ENCODE peak calls at places on chromosomes 1 and 21, in five cellular contexts. E is hypothalamus; Y is CD4-positive, alpha-beta T cell; J is aorta; T is ACHN. L is an unnamed sample.

GRCh38 chr1:210362526-210362925 is 33.8 kb downstream of the HHAT start:
- DNase-seq in E (no peak), Y (no peak), J (no peak), T (no peak), L (no peak)

GRCh38 chr1:23664837-23665795 is 26.5 kb upstream of the RPL11 start:
- DNase-seq in E (no peak), Y (no peak), J (no peak), T (peak), L (no peak)

GRCh38 chr1:9873385-9873784 is 36.7 kb downstream of the CTNNBIP1 start:
- DNase-seq in E (no peak), Y (no peak), J (no peak), T (no peak), L (no peak)

GRCh38 chr21:37159053-37159776 is 86.2 kb downstream of the TTC3 start:
- DNase-seq in E (no peak), Y (no peak), J (no peak), T (no peak), L (no peak)

GRCh38 chr1:229716064-229716463 is 90.0 kb downstream of the URB2 start:
- DNase-seq in E (no peak), Y (no peak), J (no peak), T (no peak), L (no peak)

GRCh38 chr1:6097824-6098223 is 52.1 kb downstream of the KCNAB2 start:
- DNase-seq in E (no peak), Y (no peak), J (peak), T (no peak), L (no peak)

GRCh38 chr1:198730952-198731351 is 92.1 kb downstream of the PTPRC start:
- DNase-seq in E (no peak), Y (no peak), J (no peak), T (no peak), L (no peak)

GRCh38 chr1:169844941-169845608 is 48.6 kb downstream of the SCYL3 start:
- DNase-seq in E (no peak), Y (no peak), J (no peak), T (no peak), L (no peak)

GRCh38 chr1:54788462-54788861 is 12.7 kb downstream of the TTC22 start:
- DNase-seq in E (no peak), Y (no peak), J (no peak), T (no peak), L (no peak)

GRCh38 chr1:67771152-67771551 is 62.1 kb downstream of the GNG12 start:
- DNase-seq in E (no peak), Y (no peak), J (no peak), T (peak), L (no peak)

GRCh38 chr1:156638596-156638995 is 3.3 kb upstream of the BCAN start:
- DNase-seq in E (no peak), Y (no peak), J (no peak), T (no peak), L (no peak)

GRCh38 chr1:58041621-58042020 is 504.9 kb downstream of the OMA1 start:
- DNase-seq in E (no peak), Y (no peak), J (no peak), T (no peak), L (no peak)

GRCh38 chr1:84930329-84930728 is 37.3 kb upstream of the LPAR3 start:
- DNase-seq in E (no peak), Y (no peak), J (no peak), T (no peak), L (no peak)

GRCh38 chr1:201184734-201185453 is 5.7 kb upstream of the IGFN1 start:
- DNase-seq in E (peak), Y (no peak), J (peak), T (peak), L (no peak)

GRCh38 chr1:115797491-115797890 is 29.0 kb upstream of the CASQ2 start:
- DNase-seq in E (no peak), Y (no peak), J (no peak), T (no peak), L (no peak)

GRCh38 chr1:47931395-47931794 is 65.8 kb downstream of the TRABD2B start:
- DNase-seq in E (no peak), Y (no peak), J (no peak), T (peak), L (no peak)

GRCh38 chr1:215667796-215668195 is 100.7 kb downstream of the KCTD3 start:
- DNase-seq in E (peak), Y (no peak), J (no peak), T (no peak), L (no peak)

GRCh38 chr1:81254560-81254959 is 546.2 kb upstream of the ADGRL2 start:
- DNase-seq in E (no peak), Y (no peak), J (no peak), T (peak), L (no peak)

GRCh38 chr1:22053861-22054770 is 1.6 kb downstream of the CDC42 start:
- DNase-seq in E (no peak), Y (no peak), J (no peak), T (no peak), L (no peak)

GRCh38 chr1:42359466-42359865 is 21.1 kb upstream of the RIMKLA start:
- DNase-seq in E (no peak), Y (no peak), J (no peak), T (no peak), L (no peak)

L was measured in effector CD8-positive, alpha-beta T cell.